ENCODE peak calls at places on chromosome 9, in nine cellular contexts. R is heart right ventricle, Y is IMR-90, C is stomach, U is transverse colon, D is right lobe of liver, M is body of pancreas, H is aorta, A is neuronal stem cell. X is an unnamed sample.

GRCh38 chr9:128706671-128707381 is 4.5 kb downstream of the PKN3 start:
- DNase-seq in Y (no peak), H (peak; percentile 35), A (no peak), C (no peak), R (no peak), D (peak; percentile 48), M (no peak), U (no peak), X (peak; percentile 83)

GRCh38 chr9:95507456-95508241 is 9.1 kb downstream of the PTCH1 start:
- DNase-seq in R (peak; percentile 42), Y (peak; percentile 73), U (peak; percentile 71), D (peak; percentile 79), H (peak; percentile 63), C (peak; percentile 47), A (no peak), M (peak; percentile 69), X (peak; percentile 83)

GRCh38 chr9:87644659-87645058 is 81.3 kb upstream of the CTSL start:
- DNase-seq in M (no peak), C (no peak), R (no peak), H (no peak), A (no peak), Y (no peak), D (no peak), U (no peak), X (no peak)

GRCh38 chr9:83628540-83628939 is 5.6 kb downstream of the IDNK start:
- DNase-seq in C (no peak), R (no peak), Y (no peak), A (no peak), D (no peak), H (no peak), U (no peak), M (no peak), X (no peak)

GRCh38 chr9:87428659-87429058 is 69.0 kb upstream of the DAPK1 start:
- DNase-seq in C (peak; percentile 78), Y (no peak), R (no peak), M (peak; percentile 67), D (no peak), H (no peak), U (no peak), A (no peak), X (no peak)

GRCh38 chr9:95143591-95144561 is 173.6 kb downstream of the FANCC start:
- DNase-seq in R (peak; percentile 71), Y (peak; percentile 86), D (peak; percentile 92), H (peak; percentile 85), A (no peak), U (peak; percentile 77), C (peak; percentile 60), M (peak; percentile 73), X (peak; percentile 37)

GRCh38 chr9:96453625-96454024 is 3.7 kb downstream of the HABP4 start:
- DNase-seq in A (no peak), M (no peak), R (no peak), Y (peak; percentile 47), C (no peak), D (no peak), H (no peak), U (no peak), X (no peak)

GRCh38 chr9:131951905-131952304 is 127.8 kb downstream of the MED27 start:
- DNase-seq in D (no peak), H (peak; percentile 78), Y (peak; percentile 35), A (no peak), U (no peak), R (peak; percentile 37), C (no peak), M (peak; percentile 31), X (no peak)

GRCh38 chr9:135075234-135076142 is 12.0 kb upstream of the OLFM1 start:
- DNase-seq in M (peak; percentile 52), D (no peak), Y (no peak), A (no peak), R (peak; percentile 68), U (peak; percentile 39), C (peak; percentile 29), H (no peak), X (peak; percentile 86)

GRCh38 chr9:34143116-34143515 is 16.6 kb upstream of the DCAF12 start:
- DNase-seq in U (no peak), D (no peak), H (no peak), C (no peak), R (no peak), M (no peak), Y (no peak), A (no peak), X (no peak)

GRCh38 chr9:90898229-90898628 is 96.6 kb downstream of the SYK start:
- DNase-seq in R (no peak), Y (peak; percentile 27), C (no peak), D (no peak), H (no peak), U (no peak), A (no peak), M (no peak), X (peak; percentile 53)

GRCh38 chr9:83336696-83337095 is 201.5 kb downstream of the FRMD3 start:
- DNase-seq in C (no peak), H (no peak), R (no peak), Y (no peak), M (no peak), U (no peak), D (no peak), A (no peak), X (no peak)

DNA sequence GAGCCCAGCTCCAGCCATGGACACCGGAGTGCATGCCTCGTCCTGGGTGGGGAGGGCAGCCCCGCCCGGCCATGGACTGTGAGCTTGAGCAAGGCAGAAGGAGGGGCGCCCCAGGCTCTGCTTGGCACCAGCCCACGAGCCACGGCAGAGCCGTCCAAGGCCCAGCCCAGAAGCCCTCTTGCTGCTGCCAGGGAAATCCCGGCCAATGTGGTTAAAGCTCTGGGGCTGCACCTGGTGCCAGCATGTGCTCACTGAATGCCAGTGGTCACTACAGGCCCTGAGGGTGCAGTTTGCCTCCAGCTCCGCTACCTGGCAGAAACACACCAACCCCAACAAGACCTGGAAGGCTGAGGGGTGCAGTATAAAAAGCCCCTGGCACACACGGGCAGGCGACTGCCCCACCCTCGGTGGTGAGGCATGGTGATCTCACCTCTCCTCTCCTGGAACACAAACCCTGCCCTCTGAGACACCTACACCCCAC is 11.8 kb downstream of the BRD3 start:
- DNase-seq in R (peak; percentile 81), H (peak; percentile 83), M (peak; percentile 93), C (peak; percentile 89), D (peak; percentile 96), A (no peak), Y (peak; percentile 62), U (peak; percentile 78), X (peak; percentile 41)
- H3K4me3 ChIP-seq in R (no peak overlapping the region), H (no peak overlapping the region), M (no peak overlapping the region), C (no peak overlapping the region), D (no peak overlapping the region), A (no peak overlapping the region), Y (no peak overlapping the region), U (no peak overlapping the region), X (no peak overlapping the region)

GRCh38 chr9:20569525-20569924 is 52.8 kb downstream of the MLLT3 start:
- DNase-seq in C (no peak), D (no peak), R (no peak), Y (no peak), M (no peak), H (no peak), U (no peak), A (no peak), X (no peak)

GRCh38 chr9:20568406-20568805 is 53.9 kb downstream of the MLLT3 start:
- DNase-seq in H (no peak), Y (no peak), D (no peak), M (no peak), A (no peak), C (no peak), R (no peak), U (no peak), X (no peak)

GRCh38 chr9:20564650-20565049 is 57.6 kb downstream of the MLLT3 start:
- DNase-seq in D (no peak), H (no peak), M (no peak), R (no peak), C (no peak), U (no peak), A (no peak), Y (no peak), X (no peak)

GRCh38 chr9:20563917-20564316 is 58.4 kb downstream of the MLLT3 start:
- DNase-seq in D (no peak), C (no peak), H (no peak), R (no peak), M (no peak), U (no peak), Y (no peak), A (no peak), X (no peak)

GRCh38 chr9:20566401-20566800 is 55.9 kb downstream of the MLLT3 start:
- DNase-seq in U (no peak), H (no peak), Y (no peak), D (no peak), R (no peak), A (no peak), M (no peak), C (no peak), X (no peak)
- H3K4me1 ChIP-seq in U (peaks cover 73% of the 10 kb centered on the region), H (no peaks in the 10 kb centered on the region), Y (peaks cover 9% of the 10 kb centered on the region), D (no peaks in the 10 kb centered on the region), R (no peaks in the 10 kb centered on the region), A (peaks cover 11% of the 10 kb centered on the region), M (peaks cover 9% of the 10 kb centered on the region), C (peaks cover 65% of the 10 kb centered on the region), X (no peaks in the 10 kb centered on the region)

GRCh38 chr9:107952773-107953172 is 463.2 kb upstream of the KLF4 start:
- DNase-seq in Y (no peak), R (no peak), H (no peak), A (no peak), U (no peak), D (no peak), M (no peak), C (no peak), X (no peak)
- H3K27ac ChIP-seq in Y (no peak overlapping the region), R (no peak overlapping the region), H (no peak overlapping the region), A (no peak overlapping the region), U (no peak overlapping the region), D (no peak overlapping the region), M (no peak overlapping the region), C (no peak overlapping the region), X (no peak overlapping the region)

GRCh38 chr9:7668541-7668940 is 131.0 kb downstream of the DMAC1 start:
- DNase-seq in C (no peak), U (no peak), D (no peak), R (no peak), H (no peak), M (no peak), Y (no peak), A (no peak), X (no peak)

GRCh38 chr9:7671847-7672246 is 127.7 kb downstream of the DMAC1 start:
- DNase-seq in D (no peak), M (no peak), H (no peak), C (no peak), Y (no peak), R (no peak), A (no peak), U (no peak), X (no peak)

GRCh38 chr9:7665874-7666273 is 133.7 kb downstream of the DMAC1 start:
- DNase-seq in Y (no peak), D (no peak), U (no peak), M (no peak), R (no peak), H (no peak), C (no peak), A (no peak), X (peak; percentile 76)
- H3K4me3 ChIP-seq in Y (no peak overlapping the region), D (no peak overlapping the region), U (no peak overlapping the region), M (no peak overlapping the region), R (no peak overlapping the region), H (no peak overlapping the region), C (no peak overlapping the region), A (no peak overlapping the region), X (no peak overlapping the region)

X was measured in endodermal cell.